ENCODE peak calls at places on chromosomes 2 and 18, in four cellular contexts. W is trophoblast cell, G is mesendoderm, Z is IMR-90. J is an unnamed sample.

GRCh38 chr2:162113088-162113770 is 38.8 kb downstream of the GCG start:
- DNase-seq in W (peak; percentile 26), G (peak; percentile 83), Z (peak; percentile 7), J (no peak)

GRCh38 chr2:23502096-23502495 is 117.1 kb downstream of the KLHL29 start:
- DNase-seq in W (peak; percentile 37), G (no peak), Z (no peak), J (no peak)

GRCh38 chr2:112118148-112118547 is 20.0 kb upstream of the FBLN7 start:
- DNase-seq in W (peak; percentile 84), G (peak; percentile 33), Z (no peak), J (no peak)

GRCh38 chr2:84129018-84129417 is 330.1 kb downstream of the SUCLG1 start:
- DNase-seq in W (no peak), G (no peak), Z (no peak), J (no peak)

GRCh38 chr2:31107588-31108300 is 30.5 kb downstream of the GALNT14 start:
- DNase-seq in W (no peak), G (peak; percentile 57), Z (no peak), J (no peak)

GRCh38 chr2:43222472-43223146 is 3.8 kb downstream of the ZFP36L2 start:
- DNase-seq in W (no peak), G (no peak), Z (peak; percentile 41), J (no peak)

GRCh38 chr2:2226326-2226725 is 104.7 kb downstream of the MYT1L start:
- DNase-seq in W (no peak), G (no peak), Z (no peak), J (no peak)

GRCh38 chr2:96823203-96823602 is 7.1 kb downstream of the CNNM3 start:
- DNase-seq in W (no peak), G (no peak), Z (no peak), J (no peak)

GRCh38 chr2:33476793-33477190 is 343 bp downstream of the RASGRP3 start:
- DNase-seq in W (no peak), G (no peak), Z (no peak), J (no peak)

GRCh38 chr2:136359121-136359965 is 241.4 kb upstream of the CXCR4 start:
- DNase-seq in W (no peak), G (no peak), Z (no peak), J (no peak)

GRCh38 chr2:43340945-43341356 is 114.5 kb upstream of the ZFP36L2 start:
- DNase-seq in W (no peak), G (peak; percentile 57), Z (peak; percentile 63), J (no peak)

GRCh38 chr2:159243521-159243920 is 43.0 kb downstream of the WDSUB1 start:
- DNase-seq in W (peak; percentile 59), G (peak; percentile 20), Z (no peak), J (no peak)

GRCh38 chr2:2057125-2057721 is 273.9 kb downstream of the MYT1L start:
- DNase-seq in W (no peak), G (peak; percentile 52), Z (no peak), J (no peak)

GRCh38 chr2:169849710-169850109 is 22.5 kb downstream of the UBR3 start:
- DNase-seq in W (no peak), G (peak; percentile 30), Z (no peak), J (no peak)

GRCh38 chr2:241491549-241492173 is 16.7 kb downstream of the STK25 start:
- DNase-seq in W (no peak), G (no peak), Z (no peak), J (no peak)

GRCh38 chr2:37554157-37554515 is 117.3 kb downstream of the CDC42EP3 start:
- DNase-seq in W (no peak), G (no peak), Z (no peak), J (no peak)

GRCh38 chr18:24490545-24490944 is 30.1 kb downstream of the HRH4 start:
- DNase-seq in W (peak; percentile 71), G (peak; percentile 26), Z (peak; percentile 9), J (no peak)

GRCh38 chr18:24494586-24494985 is 34.1 kb downstream of the HRH4 start:
- DNase-seq in W (no peak), G (no peak), Z (no peak), J (no peak)

GRCh38 chr18:24491882-24492281 is 31.4 kb downstream of the HRH4 start:
- DNase-seq in W (no peak), G (peak; percentile 5), Z (no peak), J (no peak)

GRCh38 chr18:24488824-24489493 is 28.5 kb downstream of the HRH4 start:
- DNase-seq in W (peak; percentile 76), G (peak; percentile 45), Z (peak; percentile 41), J (peak; percentile 36)

GRCh38 chr18:24492445-24492844 is 32.0 kb downstream of the HRH4 start:
- DNase-seq in W (no peak), G (no peak), Z (no peak), J (no peak)
- H3K9ac ChIP-seq in W (no peak overlapping the region), G (no peak overlapping the region), Z (no peak overlapping the region), J (no peak overlapping the region)

DNA sequence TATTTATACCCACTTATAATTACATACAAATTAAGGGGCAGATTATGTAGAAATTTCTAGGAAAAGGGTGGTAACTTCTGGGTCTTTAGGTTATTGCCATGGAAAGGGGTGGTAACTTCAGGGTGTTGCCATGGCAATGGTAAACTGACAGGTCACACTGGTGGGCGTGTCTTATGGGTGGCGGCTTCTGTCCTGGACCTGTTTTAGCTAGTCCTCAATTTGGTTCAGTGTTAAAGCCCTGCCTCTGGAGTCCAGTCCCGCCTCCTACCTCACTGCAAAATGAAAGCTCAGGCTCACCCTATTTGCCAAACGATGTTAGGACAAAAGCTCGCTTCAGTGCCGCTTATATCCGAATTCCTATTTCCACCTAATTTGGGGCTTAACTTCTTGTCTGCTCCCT is 203.3 kb downstream of the ETAA1 start:
- DNase-seq in W (no peak), G (peak; percentile 76), Z (no peak), J (no peak)
- H4K8ac ChIP-seq in W (no peak overlapping the region), G (no peak overlapping the region), Z (peak overlapping the region; percentile 64), J (no peak overlapping the region)

DNA sequence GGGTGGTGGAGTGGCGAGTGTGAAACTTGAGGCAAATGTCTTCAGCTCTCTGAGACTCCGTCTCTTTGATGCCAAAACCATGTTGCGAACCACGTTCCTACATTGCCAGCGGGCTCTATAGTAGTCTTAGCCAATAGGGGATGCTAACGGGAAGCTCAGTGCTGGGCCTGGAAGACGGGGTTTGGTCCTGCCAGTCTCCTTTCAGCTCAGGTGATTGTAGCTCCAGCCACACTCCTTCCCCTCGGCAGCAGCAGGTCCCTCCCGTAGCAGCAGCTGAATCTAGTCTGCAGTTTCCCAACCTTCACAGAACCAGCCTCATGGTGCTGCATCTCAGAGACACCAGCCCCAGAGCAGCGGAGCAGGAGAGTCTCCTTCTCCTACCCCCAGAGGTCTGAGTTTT is 109.7 kb downstream of the TFCP2L1 start:
- DNase-seq in W (no peak), G (no peak), Z (no peak), J (no peak)
- H3K9ac ChIP-seq in W (no peak overlapping the region), G (no peak overlapping the region), Z (no peak overlapping the region), J (no peak overlapping the region)

GRCh38 chr2:75055820-75056675 is 97.6 kb downstream of the POLE4 start:
- DNase-seq in W (no peak), G (peak; percentile 92), Z (peak; percentile 38), J (no peak)

GRCh38 chr2:75053484-75054112 is 95.2 kb downstream of the POLE4 start:
- DNase-seq in W (peak; percentile 78), G (peak; percentile 80), Z (peak; percentile 16), J (peak; percentile 15)

GRCh38 chr2:75054296-75054695 is 95.9 kb downstream of the POLE4 start:
- DNase-seq in W (no peak), G (no peak), Z (no peak), J (no peak)

GRCh38 chr2:75055307-75055819 is 96.9 kb downstream of the POLE4 start:
- DNase-seq in W (no peak), G (peak; percentile 65), Z (no peak), J (no peak)
- H4K8ac ChIP-seq in W (no peak overlapping the region), G (no peak overlapping the region), Z (no peak overlapping the region), J (no peak overlapping the region)

GRCh38 chr2:200397785-200398184 is 91.3 kb downstream of the SPATS2L start:
- DNase-seq in W (no peak), G (no peak), Z (peak; percentile 64), J (no peak)
- H3K9ac ChIP-seq in W (no peak overlapping the region), G (no peak overlapping the region), Z (peak overlapping the region; percentile 58), J (no peak overlapping the region)

J was measured in neuronal stem cell.